ENCODE peak calls at places on chromosomes 6 and 20, in ten cellular contexts. M, L, R, V, W, J, X, D, T and K are unnamed samples.

GRCh38 chr20:2750343-2751251 is 49.8 kb downstream of the CPXM1 start:
- DNase-seq in V (peak; percentile 38), T (no peak), M (no peak), D (peak; percentile 71), R (no peak), X (peak; percentile 57), W (peak; percentile 74), J (no peak), L (peak; percentile 64), K (peak; percentile 15)

GRCh38 chr6:170208171-170208601 is 82.7 kb downstream of the DLL1 start:
- DNase-seq in M (no peak), D (no peak), R (no peak), L (no peak), J (no peak), V (no peak), W (no peak), X (no peak), T (no peak), K (no peak)

GRCh38 chr6:51678905-51679620 is 408.4 kb downstream of the PKHD1 start:
- DNase-seq in L (no peak), M (peak; percentile 20), X (no peak), R (no peak), T (no peak), V (no peak), W (peak; percentile 92), D (no peak), J (no peak), K (peak; percentile 54)

GRCh38 chr6:108114861-108115597 is 40.5 kb upstream of the OSTM1 start:
- DNase-seq in V (peak; percentile 68), T (no peak), X (peak; percentile 81), M (no peak), R (no peak), W (peak; percentile 84), D (peak; percentile 64), J (no peak), L (peak; percentile 62), K (peak; percentile 75)

GRCh38 chr20:43911066-43911465 is 3.6 kb upstream of the TOX2 start:
- DNase-seq in V (peak; percentile 59), R (no peak), T (no peak), L (peak; percentile 32), M (no peak), W (no peak), D (no peak), X (peak; percentile 90), J (no peak), K (no peak)

GRCh38 chr6:3870528-3870925 is 21.4 kb downstream of the FAM50B start:
- DNase-seq in M (no peak), J (no peak), D (no peak), W (no peak), V (no peak), R (no peak), X (no peak), L (no peak), T (no peak), K (no peak)

GRCh38 chr6:46284472-46284871 is 113.7 kb upstream of the ENPP5 start:
- DNase-seq in M (no peak), D (no peak), V (no peak), X (no peak), L (no peak), T (no peak), R (no peak), W (no peak), J (no peak), K (no peak)

GRCh38 chr6:34044945-34045595 is 100.8 kb downstream of the GRM4 start:
- DNase-seq in W (peak; percentile 36), D (no peak), T (no peak), L (peak; percentile 60), X (no peak), V (no peak), J (no peak), R (no peak), M (no peak), K (no peak)

GRCh38 chr6:81451787-81452186 is 300.7 kb downstream of the TENT5A start:
- DNase-seq in W (peak; percentile 28), R (no peak), X (peak; percentile 81), V (peak; percentile 76), L (no peak), T (no peak), D (no peak), M (no peak), J (peak; percentile 32), K (no peak)

GRCh38 chr6:113490356-113490755 is 366.8 kb upstream of the MARCKS start:
- DNase-seq in M (no peak), X (no peak), D (no peak), R (no peak), V (no peak), L (no peak), J (no peak), T (no peak), W (peak; percentile 78), K (no peak)

GRCh38 chr6:14288910-14289309 is 171.3 kb downstream of the CD83 start:
- DNase-seq in V (no peak), M (no peak), L (no peak), T (no peak), X (no peak), D (no peak), R (no peak), J (no peak), W (no peak), K (no peak)

GRCh38 chr6:88013554-88013953 is 34.1 kb upstream of the SPACA1 start:
- DNase-seq in M (no peak), L (no peak), X (no peak), V (no peak), W (peak; percentile 7), J (no peak), T (no peak), D (peak; percentile 35), R (no peak), K (no peak)

GRCh38 chr6:113495521-113495920 is 361.6 kb upstream of the MARCKS start:
- DNase-seq in D (no peak), R (no peak), X (peak; percentile 47), J (peak; percentile 12), V (peak; percentile 55), M (peak; percentile 84), L (no peak), W (peak; percentile 7), T (no peak), K (no peak)

GRCh38 chr20:21503345-21503744 is 10.5 kb downstream of the NKX2-2 start:
- DNase-seq in V (peak; percentile 36), D (no peak), W (no peak), R (no peak), J (peak; percentile 90), M (no peak), T (peak; percentile 60), L (no peak), X (no peak), K (no peak)

GRCh38 chr6:158519761-158520160 is 40.1 kb upstream of the TMEM181 start:
- DNase-seq in M (no peak), X (no peak), W (no peak), R (no peak), J (no peak), T (no peak), D (no peak), V (no peak), L (no peak), K (no peak)

GRCh38 chr20:43409041-43409913 is 48.4 kb upstream of the SRSF6 start:
- DNase-seq in L (no peak), J (no peak), W (peak; percentile 29), D (peak; percentile 62), T (no peak), X (peak; percentile 72), M (no peak), V (peak; percentile 59), R (no peak), K (peak; percentile 67)

GRCh38 chr6:20700375-20700774 is 166.1 kb downstream of the CDKAL1 start:
- DNase-seq in T (no peak), M (no peak), V (no peak), L (no peak), X (no peak), W (peak; percentile 97), D (no peak), R (no peak), J (no peak), K (peak; percentile 74)

GRCh38 chr20:10006461-10006860 is 28.3 kb upstream of the ANKEF1 start:
- DNase-seq in L (no peak), M (peak; percentile 44), R (no peak), W (peak; percentile 53), T (no peak), V (no peak), J (no peak), D (no peak), X (no peak), K (no peak)

GRCh38 chr6:151422981-151423380 is 28.9 kb downstream of the RMND1 start:
- DNase-seq in J (no peak), T (no peak), L (no peak), W (no peak), M (no peak), V (no peak), D (no peak), R (no peak), X (peak; percentile 21), K (no peak)

GRCh38 chr6:20769651-20770050 is 235.4 kb downstream of the CDKAL1 start:
- DNase-seq in T (no peak), L (no peak), X (no peak), D (no peak), J (no peak), R (no peak), V (no peak), W (peak; percentile 94), M (no peak), K (no peak)

GRCh38 chr6:168273483-168274045 is 46.0 kb downstream of the DACT2 start:
- DNase-seq in J (no peak), T (no peak), W (no peak), R (no peak), L (no peak), V (no peak), D (no peak), M (no peak), X (no peak), K (no peak)

GRCh38 chr20:37257993-37258392 is 3.6 kb downstream of the GHRH start:
- DNase-seq in L (no peak), R (no peak), J (no peak), V (no peak), T (no peak), X (no peak), M (no peak), W (peak; percentile 84), D (peak; percentile 52), K (no peak)

GRCh38 chr6:92126983-92127382 is 1292.4 kb downstream of the EPHA7 start:
- DNase-seq in X (no peak), L (no peak), R (no peak), M (no peak), D (no peak), J (no peak), V (no peak), W (no peak), T (no peak), K (peak; percentile 1)

GRCh38 chr6:40983752-40984151 is 55.3 kb downstream of the UNC5CL start:
- DNase-seq in M (no peak), X (no peak), T (no peak), D (no peak), W (no peak), R (no peak), L (no peak), V (no peak), J (no peak), K (no peak)

GRCh38 chr6:72260489-72260888 is 361.4 kb upstream of the KCNQ5 start:
- DNase-seq in V (peak; percentile 18), J (no peak), T (no peak), M (no peak), D (no peak), W (no peak), X (no peak), L (no peak), R (no peak), K (no peak)

GRCh38 chr20:57618091-57618765 is 2.0 kb downstream of the ZBP1 start:
- DNase-seq in R (no peak), W (peak; percentile 57), X (no peak), L (peak; percentile 82), J (peak; percentile 46), M (no peak), D (no peak), T (no peak), V (no peak), K (peak; percentile 24)

GRCh38 chr20:1478566-1478965 is 11.9 kb upstream of the NSFL1C start:
- DNase-seq in X (no peak), V (peak; percentile 46), W (no peak), L (no peak), D (no peak), R (no peak), T (no peak), J (peak; percentile 49), M (no peak), K (no peak)

GRCh38 chr20:6299451-6299850 is 176.6 kb upstream of the FERMT1 start:
- DNase-seq in V (no peak), T (no peak), D (no peak), M (no peak), L (no peak), X (no peak), J (no peak), R (no peak), W (no peak), K (no peak)